ENCODE peak calls at places on chromosome 21, in nine cellular contexts. G is NCI-H1105; W is anterior cingulate cortex; X is T-helper 1 cell; E is stimulated activated CD4-positive, alpha-beta T cell treated with anti-CD3 and anti-CD28 coated beads, TNF-alpha, amount 100 ng/mL, for 48 hours; K is activated CD4-positive, alpha-beta T cell treated with anti-CD3 and anti-CD28 coated beads for 48 hours; I is GM04504; B is naive thymus-derived CD8-positive, alpha-beta T cell; Z is sciatic nerve. C is an unnamed sample.

GRCh38 chr21:27268290-27268689 is 301.4 kb upstream of the ADAMTS5 start:
- DNase-seq in X (no peak), E (no peak), I (peak), B (no peak), Z (no peak), G (no peak), K (no peak), W (no peak), C (no peak)

GRCh38 chr21:44929799-44930542 is 9.3 kb upstream of the ITGB2 start:
- DNase-seq in K (no peak), E (no peak), W (no peak), B (no peak), G (no peak), X (no peak), I (no peak), Z (no peak), C (no peak)

GRCh38 chr21:45104560-45104959 is 30.2 kb downstream of the ADARB1 start:
- DNase-seq in W (no peak), B (peak), E (no peak), K (peak), I (no peak), G (no peak), X (peak), Z (no peak), C (no peak)

GRCh38 chr21:38712076-38712475 is 93.7 kb upstream of the ETS2 start:
- DNase-seq in I (peak), E (no peak), W (no peak), Z (no peak), K (peak), G (peak), B (no peak), X (no peak), C (no peak)

GRCh38 chr21:32597205-32597604 is 11.9 kb upstream of the TCP10L start:
- DNase-seq in W (no peak), E (no peak), B (no peak), K (no peak), X (no peak), Z (no peak), I (peak), G (no peak), C (no peak)

GRCh38 chr21:38921511-38922215 is 115.9 kb downstream of the ETS2 start:
- DNase-seq in E (no peak), W (no peak), I (no peak), K (no peak), B (no peak), G (no peak), X (no peak), Z (no peak), C (no peak)

GRCh38 chr21:34796518-34797201 is 127.9 kb downstream of the CLIC6 start:
- DNase-seq in B (no peak), Z (no peak), K (no peak), I (no peak), G (no peak), E (no peak), W (no peak), X (no peak), C (no peak)

GRCh38 chr21:25639167-25639921 is at the start of gene JAM2:
- DNase-seq in X (peak), E (no peak), W (peak), Z (peak), K (peak), I (no peak), G (peak), B (peak), C (peak)

GRCh38 chr21:45541221-45542039 is 810 bp downstream of the SLC19A1 start:
- DNase-seq in B (peak), Z (peak), X (peak), G (peak), I (no peak), W (no peak), E (peak), K (peak), C (peak)

GRCh38 chr21:43361127-43361492 is 65.8 kb downstream of the SIK1 start:
- DNase-seq in I (no peak), E (no peak), K (peak), W (no peak), G (no peak), X (no peak), B (peak), Z (no peak), C (no peak)

GRCh38 chr21:32813265-32813903 is 41.8 kb upstream of the PAXBP1 start:
- DNase-seq in E (no peak), K (no peak), X (no peak), G (no peak), W (no peak), B (no peak), I (no peak), Z (no peak), C (no peak)

GRCh38 chr21:46150073-46150472 is 5.3 kb downstream of the FTCD start:
- DNase-seq in E (no peak), W (no peak), K (no peak), B (no peak), I (no peak), X (no peak), Z (peak), G (no peak), C (no peak)

GRCh38 chr21:41707231-41707988 is 59.4 kb downstream of the RIPK4 start:
- DNase-seq in Z (no peak), G (no peak), K (no peak), W (no peak), X (no peak), E (no peak), B (no peak), I (no peak), C (no peak)

GRCh38 chr21:16194851-16195251 is 465.1 kb downstream of the USP25 start:
- DNase-seq in E (no peak), K (no peak), Z (no peak), G (no peak), I (no peak), X (no peak), B (no peak), W (peak), C (no peak)

GRCh38 chr21:42530167-42530518 is 16.5 kb downstream of the SLC37A1 start:
- DNase-seq in E (no peak), K (peak), B (no peak), W (no peak), I (no peak), X (no peak), Z (no peak), G (no peak), C (no peak)

GRCh38 chr21:41966341-41966833 is 12.6 kb upstream of the C2CD2 start:
- DNase-seq in W (no peak), X (no peak), Z (no peak), B (no peak), K (no peak), I (no peak), G (no peak), E (no peak), C (no peak)

GRCh38 chr21:36704958-36705678 is 6.2 kb downstream of the SIM2 start:
- DNase-seq in X (no peak), W (no peak), G (no peak), B (no peak), Z (peak), I (no peak), K (no peak), E (no peak), C (no peak)

GRCh38 chr21:42097274-42097673 is 26.2 kb downstream of the UMODL1 start:
- DNase-seq in W (no peak), E (no peak), Z (no peak), B (no peak), X (no peak), I (no peak), G (no peak), K (no peak), C (no peak)

GRCh38 chr21:41370840-41371697 is 9.2 kb downstream of the MX2 start:
- DNase-seq in X (no peak), G (no peak), Z (no peak), K (no peak), W (no peak), E (no peak), B (no peak), I (no peak), C (no peak)

GRCh38 chr21:27406297-27407009 is 439.6 kb upstream of the ADAMTS5 start:
- DNase-seq in G (no peak), X (no peak), E (no peak), I (no peak), Z (no peak), K (no peak), B (no peak), W (no peak), C (no peak)

GRCh38 chr21:38386967-38387366 is 111.3 kb downstream of the ERG start:
- DNase-seq in X (no peak), G (no peak), Z (no peak), I (no peak), K (peak), B (no peak), W (no peak), E (no peak), C (no peak)

GRCh38 chr21:19807231-19807630 is 1191.0 kb upstream of the NCAM2 start:
- DNase-seq in W (no peak), G (no peak), B (no peak), X (no peak), K (no peak), E (no peak), I (no peak), Z (no peak), C (no peak)

GRCh38 chr21:39961251-39961650 is 94.0 kb downstream of the PCP4 start:
- DNase-seq in X (no peak), W (no peak), K (no peak), G (no peak), E (no peak), B (no peak), I (no peak), Z (no peak), C (no peak)

GRCh38 chr21:44051462-44051941 is 39.4 kb downstream of the TRAPPC10 start:
- DNase-seq in I (no peak), G (no peak), Z (no peak), X (no peak), K (no peak), W (no peak), E (no peak), B (no peak), C (no peak)

GRCh38 chr21:26966978-26967913 is at the start of gene ADAMTS5:
- DNase-seq in X (no peak), Z (peak), I (peak), E (no peak), W (no peak), B (no peak), G (no peak), K (no peak), C (no peak)

GRCh38 chr21:45430521-45431501 is 25.8 kb downstream of the COL18A1 start:
- DNase-seq in Z (no peak), B (no peak), W (no peak), E (no peak), K (no peak), X (no peak), I (no peak), G (no peak), C (no peak)

GRCh38 chr21:44054710-44055109 is 42.6 kb downstream of the TRAPPC10 start:
- DNase-seq in B (no peak), I (peak), G (no peak), W (no peak), X (no peak), Z (no peak), E (no peak), K (no peak), C (no peak)

C was measured in effector CD4-positive, alpha-beta T cell.